ENCODE peak calls at places on chromosomes 5 and 9, in nine cellular contexts. J is HEK293T; X is OCI-LY7; A is right lobe of liver; Z is cerebellum; C is sigmoid colon; S is CD8-positive, alpha-beta T cell; G is AG10803; D is HT-29. Y is an unnamed sample.

GRCh38 chr9:137313326-137313920 is 11.4 kb upstream of the NRARP start:
- DNase-seq in S (no peak), D (no peak), C (peak), X (no peak), J (no peak), Z (no peak), G (no peak), A (peak), Y (no peak)

GRCh38 chr5:169290895-169291294 is 10.0 kb downstream of the SLIT3 start:
- DNase-seq in J (no peak), C (no peak), X (no peak), D (no peak), A (no peak), Z (no peak), S (no peak), G (no peak), Y (no peak)

GRCh38 chr9:136023401-136024225 is 62.4 kb upstream of the UBAC1 start:
- DNase-seq in J (no peak), Z (no peak), X (no peak), S (no peak), G (peak), C (peak), A (peak), D (no peak), Y (peak)

GRCh38 chr9:95202076-95202681 is 115.3 kb downstream of the FANCC start:
- DNase-seq in X (no peak), S (no peak), J (no peak), C (no peak), A (no peak), G (no peak), D (no peak), Z (no peak), Y (no peak)

GRCh38 chr9:124475868-124476690 is 25.8 kb downstream of the ADGRD2 start:
- DNase-seq in D (no peak), A (no peak), C (no peak), G (no peak), X (no peak), S (no peak), J (no peak), Z (no peak), Y (no peak)

GRCh38 chr9:11312976-11313375 is 700.2 kb upstream of the PTPRD start:
- DNase-seq in Z (no peak), X (no peak), C (no peak), J (no peak), G (no peak), S (no peak), A (no peak), D (peak), Y (no peak)

GRCh38 chr9:18706648-18707047 is 232.7 kb downstream of the ADAMTSL1 start:
- DNase-seq in X (no peak), D (no peak), S (no peak), Z (no peak), C (no peak), A (peak), G (peak), J (no peak), Y (no peak)

GRCh38 chr9:111691686-111692329 is 30.4 kb downstream of the GNG10 start:
- DNase-seq in S (no peak), C (no peak), J (peak), A (no peak), Z (peak), D (peak), G (peak), X (peak), Y (no peak)

GRCh38 chr5:71922584-71923106 is 184.6 kb upstream of the MAP1B start:
- DNase-seq in C (no peak), A (no peak), S (no peak), X (no peak), Z (no peak), G (peak), J (no peak), D (peak), Y (no peak)

GRCh38 chr9:134294228-134295071 is 31.8 kb upstream of the RXRA start:
- DNase-seq in X (no peak), A (peak), D (no peak), S (peak), Z (no peak), J (no peak), C (peak), G (peak), Y (no peak)

GRCh38 chr5:33794550-33795300 is 97.1 kb downstream of the ADAMTS12 start:
- DNase-seq in C (no peak), A (no peak), D (no peak), Z (no peak), X (no peak), S (no peak), G (peak), J (no peak), Y (no peak)

GRCh38 chr5:40570408-40571129 is 109.1 kb upstream of the PTGER4 start:
- DNase-seq in D (no peak), C (no peak), S (no peak), J (no peak), X (peak), G (peak), A (no peak), Z (no peak), Y (no peak)

GRCh38 chr5:74947961-74948613 is 81.9 kb upstream of the FAM169A start:
- DNase-seq in G (no peak), Z (no peak), C (no peak), D (no peak), X (no peak), J (no peak), A (no peak), S (no peak), Y (no peak)

GRCh38 chr5:75632321-75632720 is 21.1 kb downstream of the ANKDD1B start:
- DNase-seq in D (no peak), G (no peak), C (no peak), X (no peak), A (no peak), Z (no peak), S (no peak), J (no peak), Y (no peak)

GRCh38 chr9:114348906-114349482 is 19.3 kb downstream of the ORM2 start:
- DNase-seq in J (peak), G (peak), D (peak), S (peak), A (no peak), C (peak), Z (no peak), X (peak), Y (no peak)

GRCh38 chr5:64637144-64637543 is 53.2 kb upstream of the SHISAL2B start:
- DNase-seq in Z (no peak), C (no peak), X (no peak), S (no peak), G (peak), D (no peak), J (no peak), A (no peak), Y (no peak)

GRCh38 chr5:173764321-173765029 is 123.7 kb upstream of the CPEB4 start:
- DNase-seq in S (no peak), C (peak), G (peak), J (peak), D (peak), Z (peak), A (peak), X (peak), Y (peak)

GRCh38 chr9:121674952-121675351 is 23.5 kb downstream of the DAB2IP start:
- DNase-seq in J (no peak), C (no peak), A (peak), S (no peak), X (no peak), D (no peak), Z (no peak), G (peak), Y (no peak)

GRCh38 chr9:88319936-88320747 is 68.1 kb upstream of the SPIN1 start:
- DNase-seq in X (no peak), G (peak), D (no peak), C (peak), J (no peak), Z (no peak), S (no peak), A (no peak), Y (peak)

GRCh38 chr5:135027699-135028615 is 6.1 kb downstream of the PITX1 start:
- DNase-seq in S (no peak), A (no peak), G (no peak), C (no peak), Z (no peak), J (no peak), X (no peak), D (no peak), Y (no peak)